ENCODE peak calls at places on chromosomes 1 and 21, in ten cellular contexts. One of them, this sample, is unnamed.

GRCh38 chr1:229059671-229060079 is 211.2 kb upstream of the RAB4A start:
- DNase-seq in AG04450: no peak
- DNase-seq in IMR-90: peak; percentile 4
- DNase-seq in amniotic stem cell: no peak
- DNase-seq in fibroblast of the conjunctiva: peak; percentile 30
- DNase-seq in H7: no peak
- DNase-seq in Daoy: no peak
- DNase-seq in dorsolateral prefrontal cortex: no peak
- DNase-seq in H54: no peak
- DNase-seq in AG08395: no peak
- DNase-seq in this sample: no peak

GRCh38 chr1:88701275-88701674 is 17.2 kb downstream of the PKN2 start:
- DNase-seq in AG04450: no peak
- DNase-seq in IMR-90: no peak
- DNase-seq in amniotic stem cell: no peak
- DNase-seq in fibroblast of the conjunctiva: no peak
- DNase-seq in H7: no peak
- DNase-seq in Daoy: no peak
- DNase-seq in dorsolateral prefrontal cortex: no peak
- DNase-seq in H54: no peak
- DNase-seq in AG08395: no peak
- DNase-seq in this sample: no peak

GRCh38 chr1:7810395-7810794 is 26.3 kb downstream of the PER3 start:
- DNase-seq in AG04450: peak; percentile 49
- DNase-seq in IMR-90: peak; percentile 96
- DNase-seq in amniotic stem cell: peak; percentile 66
- DNase-seq in fibroblast of the conjunctiva: peak; percentile 22
- DNase-seq in H7: no peak
- DNase-seq in Daoy: peak; percentile 95
- DNase-seq in dorsolateral prefrontal cortex: no peak
- DNase-seq in H54: peak; percentile 52
- DNase-seq in AG08395: peak; percentile 83
- DNase-seq in this sample: no peak

GRCh38 chr1:221827307-221827642 is 85.4 kb upstream of the DUSP10 start:
- DNase-seq in AG04450: no peak
- DNase-seq in IMR-90: no peak
- DNase-seq in amniotic stem cell: no peak
- DNase-seq in fibroblast of the conjunctiva: no peak
- DNase-seq in H7: no peak
- DNase-seq in Daoy: no peak
- DNase-seq in dorsolateral prefrontal cortex: no peak
- DNase-seq in H54: no peak
- DNase-seq in AG08395: no peak
- DNase-seq in this sample: no peak

GRCh38 chr1:230165526-230165925 is 98.5 kb downstream of the GALNT2 start:
- DNase-seq in AG04450: no peak
- DNase-seq in IMR-90: no peak
- DNase-seq in amniotic stem cell: no peak
- DNase-seq in fibroblast of the conjunctiva: no peak
- DNase-seq in H7: no peak
- DNase-seq in Daoy: no peak
- DNase-seq in dorsolateral prefrontal cortex: no peak
- DNase-seq in H54: no peak
- DNase-seq in AG08395: no peak
- DNase-seq in this sample: no peak

GRCh38 chr1:100449477-100449876 is 88.5 kb upstream of the GPR88 start:
- DNase-seq in AG04450: no peak
- DNase-seq in IMR-90: no peak
- DNase-seq in amniotic stem cell: no peak
- DNase-seq in fibroblast of the conjunctiva: no peak
- DNase-seq in H7: no peak
- DNase-seq in Daoy: no peak
- DNase-seq in dorsolateral prefrontal cortex: no peak
- DNase-seq in H54: no peak
- DNase-seq in AG08395: no peak
- DNase-seq in this sample: no peak

GRCh38 chr1:153742411-153743142 is 14.7 kb downstream of the INTS3 start:
- DNase-seq in AG04450: no peak
- DNase-seq in IMR-90: peak; percentile 56
- DNase-seq in amniotic stem cell: no peak
- DNase-seq in fibroblast of the conjunctiva: no peak
- DNase-seq in H7: no peak
- DNase-seq in Daoy: no peak
- DNase-seq in dorsolateral prefrontal cortex: no peak
- DNase-seq in H54: no peak
- DNase-seq in AG08395: peak; percentile 30
- DNase-seq in this sample: no peak

GRCh38 chr1:226651732-226652105 is 87.4 kb downstream of the ITPKB start:
- DNase-seq in AG04450: no peak
- DNase-seq in IMR-90: no peak
- DNase-seq in amniotic stem cell: no peak
- DNase-seq in fibroblast of the conjunctiva: no peak
- DNase-seq in H7: no peak
- DNase-seq in Daoy: no peak
- DNase-seq in dorsolateral prefrontal cortex: no peak
- DNase-seq in H54: no peak
- DNase-seq in AG08395: no peak
- DNase-seq in this sample: no peak

GRCh38 chr1:3956527-3957170 is 56.6 kb upstream of the C1orf174 start:
- DNase-seq in AG04450: no peak
- DNase-seq in IMR-90: no peak
- DNase-seq in amniotic stem cell: no peak
- DNase-seq in fibroblast of the conjunctiva: no peak
- DNase-seq in H7: peak; percentile 37
- DNase-seq in Daoy: peak; percentile 82
- DNase-seq in dorsolateral prefrontal cortex: no peak
- DNase-seq in H54: peak; percentile 9
- DNase-seq in AG08395: no peak
- DNase-seq in this sample: no peak

GRCh38 chr21:31991356-31992331 is 118.8 kb downstream of the HUNK start:
- DNase-seq in AG04450: no peak
- DNase-seq in IMR-90: no peak
- DNase-seq in amniotic stem cell: no peak
- DNase-seq in fibroblast of the conjunctiva: no peak
- DNase-seq in H7: peak; percentile 63
- DNase-seq in Daoy: no peak
- DNase-seq in dorsolateral prefrontal cortex: no peak
- DNase-seq in H54: no peak
- DNase-seq in AG08395: no peak
- DNase-seq in this sample: no peak

GRCh38 chr1:201216395-201217085 is 25.9 kb downstream of the IGFN1 start:
- DNase-seq in AG04450: no peak
- DNase-seq in IMR-90: no peak
- DNase-seq in amniotic stem cell: no peak
- DNase-seq in fibroblast of the conjunctiva: no peak
- DNase-seq in H7: peak; percentile 54
- DNase-seq in Daoy: no peak
- DNase-seq in dorsolateral prefrontal cortex: peak; percentile 21
- DNase-seq in H54: peak; percentile 35
- DNase-seq in AG08395: no peak
- DNase-seq in this sample: no peak

GRCh38 chr1:229378586-229379442 is 36.0 kb upstream of the CCSAP start:
- DNase-seq in AG04450: no peak
- DNase-seq in IMR-90: no peak
- DNase-seq in amniotic stem cell: no peak
- DNase-seq in fibroblast of the conjunctiva: no peak
- DNase-seq in H7: peak; percentile 71
- DNase-seq in Daoy: no peak
- DNase-seq in dorsolateral prefrontal cortex: no peak
- DNase-seq in H54: no peak
- DNase-seq in AG08395: no peak
- DNase-seq in this sample: no peak

GRCh38 chr1:207286747-207287528 is 34.5 kb upstream of the CD55 start:
- DNase-seq in AG04450: no peak
- DNase-seq in IMR-90: peak; percentile 18
- DNase-seq in amniotic stem cell: no peak
- DNase-seq in fibroblast of the conjunctiva: no peak
- DNase-seq in H7: no peak
- DNase-seq in Daoy: no peak
- DNase-seq in dorsolateral prefrontal cortex: no peak
- DNase-seq in H54: no peak
- DNase-seq in AG08395: peak; percentile 46
- DNase-seq in this sample: no peak

GRCh38 chr1:53115403-53116306 is 26.8 kb downstream of the SLC1A7 start:
- DNase-seq in AG04450: no peak
- DNase-seq in IMR-90: peak; percentile 65
- DNase-seq in amniotic stem cell: no peak
- DNase-seq in fibroblast of the conjunctiva: peak; percentile 20
- DNase-seq in H7: peak; percentile 89
- DNase-seq in Daoy: no peak
- DNase-seq in dorsolateral prefrontal cortex: no peak
- DNase-seq in H54: no peak
- DNase-seq in AG08395: no peak
- DNase-seq in this sample: no peak

GRCh38 chr21:45080639-45081414 is 6.4 kb downstream of the ADARB1 start:
- DNase-seq in AG04450: peak; percentile 15
- DNase-seq in IMR-90: peak; percentile 66
- DNase-seq in amniotic stem cell: peak; percentile 16
- DNase-seq in fibroblast of the conjunctiva: no peak
- DNase-seq in H7: no peak
- DNase-seq in Daoy: no peak
- DNase-seq in dorsolateral prefrontal cortex: no peak
- DNase-seq in H54: peak; percentile 76
- DNase-seq in AG08395: peak; percentile 76
- DNase-seq in this sample: no peak

GRCh38 chr1:42000781-42001180 is 82.1 kb upstream of the HIVEP3 start:
- DNase-seq in AG04450: no peak
- DNase-seq in IMR-90: no peak
- DNase-seq in amniotic stem cell: no peak
- DNase-seq in fibroblast of the conjunctiva: no peak
- DNase-seq in H7: no peak
- DNase-seq in Daoy: no peak
- DNase-seq in dorsolateral prefrontal cortex: no peak
- DNase-seq in H54: no peak
- DNase-seq in AG08395: no peak
- DNase-seq in this sample: no peak

GRCh38 chr21:46092026-46092764 is 5.7 kb upstream of the COL6A2 start:
- DNase-seq in AG04450: peak; percentile 96
- DNase-seq in IMR-90: peak; percentile 99
- DNase-seq in amniotic stem cell: peak; percentile 89
- DNase-seq in fibroblast of the conjunctiva: peak; percentile 85
- DNase-seq in H7: no peak
- DNase-seq in Daoy: peak; percentile 95
- DNase-seq in dorsolateral prefrontal cortex: no peak
- DNase-seq in H54: peak; percentile 56
- DNase-seq in AG08395: peak; percentile 95
- DNase-seq in this sample: no peak